ENCODE peak calls at places on chromosomes 6 and 20, in seven cellular contexts. One of them, this sample, is unnamed.

GRCh38 chr20:58374027-58374850 is 14.8 kb upstream of the VAPB start:
- DNase-seq in GM10248: no peak
- DNase-seq in DMS 273 treated with DMSO at 0.1 percent for 48 hours: no peak
- DNase-seq in effector CD4-positive, alpha-beta T cell: no peak
- DNase-seq in brain microvascular endothelial cell: no peak
- DNase-seq in islet precursor cell: peak; percentile 62
- DNase-seq in fibroblast of the aortic adventitia: no peak
- DNase-seq in this sample: no peak

GRCh38 chr6:100664274-100665040 is 199.7 kb upstream of the SIM1 start:
- DNase-seq in islet precursor cell: no peak
- DNase-seq in GM10248: no peak
- DNase-seq in effector CD4-positive, alpha-beta T cell: no peak
- DNase-seq in DMS 273 treated with DMSO at 0.1 percent for 48 hours: peak; percentile 34
- DNase-seq in brain microvascular endothelial cell: no peak
- DNase-seq in fibroblast of the aortic adventitia: peak; percentile 62
- DNase-seq in this sample: peak; percentile 56

GRCh38 chr20:32535953-32536823 is 48.9 kb downstream of the NOL4L start:
- DNase-seq in effector CD4-positive, alpha-beta T cell: peak; percentile 76
- DNase-seq in DMS 273 treated with DMSO at 0.1 percent for 48 hours: peak; percentile 75
- DNase-seq in GM10248: peak; percentile 84
- DNase-seq in fibroblast of the aortic adventitia: no peak
- DNase-seq in islet precursor cell: peak; percentile 84
- DNase-seq in brain microvascular endothelial cell: no peak
- DNase-seq in this sample: peak; percentile 39

GRCh38 chr20:19815553-19815991 is 57.5 kb downstream of the RIN2 start:
- DNase-seq in fibroblast of the aortic adventitia: peak; percentile 97
- DNase-seq in GM10248: no peak
- DNase-seq in effector CD4-positive, alpha-beta T cell: no peak
- DNase-seq in islet precursor cell: peak; percentile 93
- DNase-seq in brain microvascular endothelial cell: peak; percentile 98
- DNase-seq in DMS 273 treated with DMSO at 0.1 percent for 48 hours: no peak
- DNase-seq in this sample: peak; percentile 99

GRCh38 chr20:22795897-22796296 is 211.5 kb upstream of the FOXA2 start:
- DNase-seq in islet precursor cell: peak; percentile 81
- DNase-seq in GM10248: no peak
- DNase-seq in DMS 273 treated with DMSO at 0.1 percent for 48 hours: no peak
- DNase-seq in effector CD4-positive, alpha-beta T cell: no peak
- DNase-seq in fibroblast of the aortic adventitia: peak; percentile 96
- DNase-seq in brain microvascular endothelial cell: peak; percentile 99
- DNase-seq in this sample: peak; percentile 89

GRCh38 chr20:41182296-41183212 is 45.2 kb downstream of the PLCG1 start:
- DNase-seq in GM10248: no peak
- DNase-seq in fibroblast of the aortic adventitia: no peak
- DNase-seq in islet precursor cell: peak; percentile 66
- DNase-seq in effector CD4-positive, alpha-beta T cell: no peak
- DNase-seq in DMS 273 treated with DMSO at 0.1 percent for 48 hours: no peak
- DNase-seq in brain microvascular endothelial cell: no peak
- DNase-seq in this sample: no peak

GRCh38 chr6:134247271-134247833 is 70.6 kb downstream of the SGK1 start:
- DNase-seq in islet precursor cell: no peak
- DNase-seq in fibroblast of the aortic adventitia: no peak
- DNase-seq in DMS 273 treated with DMSO at 0.1 percent for 48 hours: no peak
- DNase-seq in brain microvascular endothelial cell: no peak
- DNase-seq in effector CD4-positive, alpha-beta T cell: peak; percentile 74
- DNase-seq in GM10248: peak; percentile 63
- DNase-seq in this sample: no peak

GRCh38 chr6:79818471-79818870 is 128.9 kb downstream of the ELOVL4 start:
- DNase-seq in brain microvascular endothelial cell: no peak
- DNase-seq in fibroblast of the aortic adventitia: peak; percentile 8
- DNase-seq in effector CD4-positive, alpha-beta T cell: no peak
- DNase-seq in GM10248: no peak
- DNase-seq in DMS 273 treated with DMSO at 0.1 percent for 48 hours: no peak
- DNase-seq in islet precursor cell: no peak
- DNase-seq in this sample: no peak

GRCh38 chr20:57074386-57074785 is 192.1 kb downstream of the BMP7 start:
- DNase-seq in GM10248: no peak
- DNase-seq in brain microvascular endothelial cell: no peak
- DNase-seq in islet precursor cell: no peak
- DNase-seq in fibroblast of the aortic adventitia: no peak
- DNase-seq in effector CD4-positive, alpha-beta T cell: no peak
- DNase-seq in DMS 273 treated with DMSO at 0.1 percent for 48 hours: no peak
- DNase-seq in this sample: no peak

GRCh38 chr6:104862456-104862855 is 2.7 kb upstream of the HACE1 start:
- DNase-seq in brain microvascular endothelial cell: no peak
- DNase-seq in fibroblast of the aortic adventitia: no peak
- DNase-seq in DMS 273 treated with DMSO at 0.1 percent for 48 hours: no peak
- DNase-seq in effector CD4-positive, alpha-beta T cell: no peak
- DNase-seq in GM10248: no peak
- DNase-seq in islet precursor cell: no peak
- DNase-seq in this sample: no peak

GRCh38 chr6:143232849-143233248 is 172.2 kb downstream of the AIG1 start:
- DNase-seq in DMS 273 treated with DMSO at 0.1 percent for 48 hours: peak; percentile 12
- DNase-seq in fibroblast of the aortic adventitia: peak; percentile 31
- DNase-seq in brain microvascular endothelial cell: peak; percentile 19
- DNase-seq in islet precursor cell: peak; percentile 69
- DNase-seq in GM10248: peak; percentile 52
- DNase-seq in effector CD4-positive, alpha-beta T cell: no peak
- DNase-seq in this sample: peak; percentile 52

GRCh38 chr6:26351544-26351953 is 13.4 kb upstream of the BTN3A2 start:
- DNase-seq in fibroblast of the aortic adventitia: peak; percentile 89
- DNase-seq in DMS 273 treated with DMSO at 0.1 percent for 48 hours: no peak
- DNase-seq in GM10248: no peak
- DNase-seq in islet precursor cell: peak; percentile 89
- DNase-seq in effector CD4-positive, alpha-beta T cell: no peak
- DNase-seq in brain microvascular endothelial cell: peak; percentile 98
- DNase-seq in this sample: peak; percentile 94

GRCh38 chr20:43901296-43901695 is 13.4 kb upstream of the TOX2 start:
- DNase-seq in fibroblast of the aortic adventitia: no peak
- DNase-seq in GM10248: no peak
- DNase-seq in effector CD4-positive, alpha-beta T cell: no peak
- DNase-seq in brain microvascular endothelial cell: no peak
- DNase-seq in islet precursor cell: no peak
- DNase-seq in DMS 273 treated with DMSO at 0.1 percent for 48 hours: no peak
- DNase-seq in this sample: no peak

GRCh38 chr6:159097256-159097655 is 52.5 kb upstream of the TAGAP start:
- DNase-seq in islet precursor cell: no peak
- DNase-seq in brain microvascular endothelial cell: no peak
- DNase-seq in DMS 273 treated with DMSO at 0.1 percent for 48 hours: no peak
- DNase-seq in effector CD4-positive, alpha-beta T cell: no peak
- DNase-seq in GM10248: no peak
- DNase-seq in fibroblast of the aortic adventitia: no peak
- DNase-seq in this sample: no peak

GRCh38 chr6:110328231-110328630 is 29.9 kb downstream of the METTL24 start:
- DNase-seq in GM10248: no peak
- DNase-seq in effector CD4-positive, alpha-beta T cell: no peak
- DNase-seq in islet precursor cell: no peak
- DNase-seq in DMS 273 treated with DMSO at 0.1 percent for 48 hours: no peak
- DNase-seq in brain microvascular endothelial cell: peak; percentile 61
- DNase-seq in fibroblast of the aortic adventitia: peak; percentile 77
- DNase-seq in this sample: peak; percentile 57

GRCh38 chr6:166344240-166344639 is 1.9 kb upstream of the SFT2D1 start:
- DNase-seq in islet precursor cell: peak; percentile 92
- DNase-seq in effector CD4-positive, alpha-beta T cell: no peak
- DNase-seq in fibroblast of the aortic adventitia: no peak
- DNase-seq in brain microvascular endothelial cell: peak; percentile 47
- DNase-seq in DMS 273 treated with DMSO at 0.1 percent for 48 hours: no peak
- DNase-seq in GM10248: no peak
- DNase-seq in this sample: no peak

This sample was measured in GM23248.